ENCODE peak calls at places on chromosomes 3 and 15, in nine cellular contexts. One of them, this sample, is unnamed.
A peak's percentile ranks its signal among the peaks of the same experiment; 100 is the strongest.

GRCh38 chr15:38690737-38691332 is 126.2 kb upstream of the RASGRP1 start:
- DNase-seq in SW480: peak; percentile 41
- DNase-seq in HCEC 1CT: peak; percentile 31
- DNase-seq in ELR: peak; percentile 71
- DNase-seq in G401: peak; percentile 88
- DNase-seq in DMS153: peak; percentile 3
- DNase-seq in COLO829: peak; percentile 72
- DNase-seq in nucleus accumbens: peak; percentile 35
- DNase-seq in mammary epithelial cell: peak; percentile 54
- DNase-seq in this sample: peak; percentile 86

GRCh38 chr3:126152931-126153694 is 27.3 kb downstream of the ALDH1L1 start:
- DNase-seq in DMS153: no peak
- DNase-seq in COLO829: no peak
- DNase-seq in SW480: no peak
- DNase-seq in HCEC 1CT: no peak
- DNase-seq in G401: no peak
- DNase-seq in ELR: no peak
- DNase-seq in mammary epithelial cell: no peak
- DNase-seq in nucleus accumbens: no peak
- DNase-seq in this sample: no peak

GRCh38 chr3:46701211-46701939 is at the start of gene TMIE:
- DNase-seq in G401: peak; percentile 28
- DNase-seq in COLO829: no peak
- DNase-seq in ELR: peak; percentile 17
- DNase-seq in nucleus accumbens: no peak
- DNase-seq in mammary epithelial cell: no peak
- DNase-seq in DMS153: no peak
- DNase-seq in HCEC 1CT: no peak
- DNase-seq in SW480: no peak
- DNase-seq in this sample: no peak

GRCh38 chr3:52771702-52772101 is 962 bp upstream of the NEK4 start:
- DNase-seq in mammary epithelial cell: no peak
- DNase-seq in nucleus accumbens: no peak
- DNase-seq in HCEC 1CT: no peak
- DNase-seq in DMS153: no peak
- DNase-seq in SW480: no peak
- DNase-seq in COLO829: no peak
- DNase-seq in G401: no peak
- DNase-seq in ELR: no peak
- DNase-seq in this sample: no peak

GRCh38 chr15:72289597-72290325 is 17.4 kb upstream of the PARP6 start:
- DNase-seq in G401: no peak
- DNase-seq in DMS153: no peak
- DNase-seq in mammary epithelial cell: no peak
- DNase-seq in SW480: no peak
- DNase-seq in ELR: no peak
- DNase-seq in COLO829: no peak
- DNase-seq in HCEC 1CT: no peak
- DNase-seq in nucleus accumbens: no peak
- DNase-seq in this sample: no peak

GRCh38 chr3:52339612-52340011 is 23.5 kb downstream of the DNAH1 start:
- DNase-seq in mammary epithelial cell: peak; percentile 60
- DNase-seq in HCEC 1CT: peak; percentile 68
- DNase-seq in G401: peak; percentile 90
- DNase-seq in SW480: peak; percentile 81
- DNase-seq in ELR: peak; percentile 73
- DNase-seq in DMS153: peak; percentile 11
- DNase-seq in COLO829: peak; percentile 83
- DNase-seq in nucleus accumbens: no peak
- DNase-seq in this sample: peak; percentile 53

GRCh38 chr3:106685751-106686150 is 691.5 kb upstream of the CCDC54 start:
- DNase-seq in mammary epithelial cell: peak; percentile 28
- DNase-seq in HCEC 1CT: no peak
- DNase-seq in nucleus accumbens: no peak
- DNase-seq in ELR: peak; percentile 16
- DNase-seq in DMS153: no peak
- DNase-seq in COLO829: no peak
- DNase-seq in G401: no peak
- DNase-seq in SW480: no peak
- DNase-seq in this sample: no peak

GRCh38 chr15:39114690-39115378 is 466.0 kb upstream of the THBS1 start:
- DNase-seq in DMS153: no peak
- DNase-seq in mammary epithelial cell: peak; percentile 86
- DNase-seq in HCEC 1CT: no peak
- DNase-seq in SW480: no peak
- DNase-seq in ELR: no peak
- DNase-seq in nucleus accumbens: no peak
- DNase-seq in G401: no peak
- DNase-seq in COLO829: no peak
- DNase-seq in this sample: no peak

GRCh38 chr3:190225186-190225692 is 97.0 kb downstream of the CLDN1 start:
- DNase-seq in COLO829: peak; percentile 35
- DNase-seq in HCEC 1CT: peak; percentile 42
- DNase-seq in nucleus accumbens: no peak
- DNase-seq in G401: peak; percentile 7
- DNase-seq in DMS153: peak; percentile 38
- DNase-seq in ELR: peak; percentile 73
- DNase-seq in mammary epithelial cell: peak; percentile 48
- DNase-seq in SW480: peak; percentile 57
- DNase-seq in this sample: no peak

This sample was measured in naive thymus-derived CD8-positive, alpha-beta T cell.